ENCODE peak calls at places on chromosome 19, in nine cellular contexts. One of them, this sample, is unnamed.
A peak's percentile ranks its signal among the peaks of the same experiment; 100 is the strongest.

GRCh38 chr19:7216373-7216902 is 77.8 kb downstream of the INSR start:
- DNase-seq in fibroblast of mammary gland: no peak
- DNase-seq in lower leg skin: no peak
- DNase-seq in hepatocyte: no peak
- DNase-seq in stimulated activated CD4-positive, alpha-beta T cell treated with anti-CD3 and anti-CD28 coated beads, Interleukin-2, amount 100 ng/mL, for 48 hours: peak; percentile 22
- DNase-seq in neuronal stem cell: no peak
- DNase-seq in NCI-H1694 treated with DMSO at 0.1 percent for 48 hours: no peak
- DNase-seq in coronary artery: no peak
- DNase-seq in germinal center: no peak
- DNase-seq in this sample: no peak

GRCh38 chr19:46713781-46714522 is 3.0 kb downstream of the PRKD2 start:
- DNase-seq in fibroblast of mammary gland: peak; percentile 70
- DNase-seq in neuronal stem cell: no peak
- DNase-seq in NCI-H1694 treated with DMSO at 0.1 percent for 48 hours: no peak
- DNase-seq in stimulated activated CD4-positive, alpha-beta T cell treated with anti-CD3 and anti-CD28 coated beads, Interleukin-2, amount 100 ng/mL, for 48 hours: no peak
- DNase-seq in germinal center: peak; percentile 73
- DNase-seq in coronary artery: peak; percentile 91
- DNase-seq in hepatocyte: peak; percentile 92
- DNase-seq in lower leg skin: peak; percentile 98
- DNase-seq in this sample: no peak

GRCh38 chr19:7004313-7004931 is 16.8 kb downstream of the MBD3L2B start:
- DNase-seq in germinal center: no peak
- DNase-seq in NCI-H1694 treated with DMSO at 0.1 percent for 48 hours: no peak
- DNase-seq in neuronal stem cell: no peak
- DNase-seq in hepatocyte: peak; percentile 59
- DNase-seq in lower leg skin: no peak
- DNase-seq in stimulated activated CD4-positive, alpha-beta T cell treated with anti-CD3 and anti-CD28 coated beads, Interleukin-2, amount 100 ng/mL, for 48 hours: no peak
- DNase-seq in coronary artery: no peak
- DNase-seq in fibroblast of mammary gland: peak; percentile 33
- DNase-seq in this sample: no peak

GRCh38 chr19:30648321-30648720 is 276.1 kb downstream of the ZNF536 start:
- DNase-seq in lower leg skin: peak; percentile 59
- DNase-seq in coronary artery: peak; percentile 43
- DNase-seq in hepatocyte: no peak
- DNase-seq in germinal center: no peak
- DNase-seq in fibroblast of mammary gland: no peak
- DNase-seq in stimulated activated CD4-positive, alpha-beta T cell treated with anti-CD3 and anti-CD28 coated beads, Interleukin-2, amount 100 ng/mL, for 48 hours: no peak
- DNase-seq in neuronal stem cell: no peak
- DNase-seq in NCI-H1694 treated with DMSO at 0.1 percent for 48 hours: no peak
- DNase-seq in this sample: no peak

GRCh38 chr19:9850235-9850959 is 15.3 kb downstream of the PIN1 start:
- DNase-seq in fibroblast of mammary gland: no peak
- DNase-seq in lower leg skin: no peak
- DNase-seq in hepatocyte: no peak
- DNase-seq in coronary artery: no peak
- DNase-seq in neuronal stem cell: no peak
- DNase-seq in stimulated activated CD4-positive, alpha-beta T cell treated with anti-CD3 and anti-CD28 coated beads, Interleukin-2, amount 100 ng/mL, for 48 hours: no peak
- DNase-seq in germinal center: no peak
- DNase-seq in NCI-H1694 treated with DMSO at 0.1 percent for 48 hours: peak; percentile 85
- DNase-seq in this sample: no peak

GRCh38 chr19:1855040-1855827 is 7.0 kb upstream of the REXO1 start:
- DNase-seq in neuronal stem cell: peak; percentile 77
- DNase-seq in coronary artery: peak; percentile 89
- DNase-seq in stimulated activated CD4-positive, alpha-beta T cell treated with anti-CD3 and anti-CD28 coated beads, Interleukin-2, amount 100 ng/mL, for 48 hours: peak; percentile 75
- DNase-seq in NCI-H1694 treated with DMSO at 0.1 percent for 48 hours: peak; percentile 80
- DNase-seq in lower leg skin: peak; percentile 98
- DNase-seq in germinal center: peak; percentile 86
- DNase-seq in fibroblast of mammary gland: peak; percentile 65
- DNase-seq in hepatocyte: peak; percentile 89
- DNase-seq in this sample: no peak

GRCh38 chr19:12974301-12975220 is 5.2 kb downstream of the DAND5 start:
- DNase-seq in coronary artery: no peak
- DNase-seq in neuronal stem cell: no peak
- DNase-seq in germinal center: no peak
- DNase-seq in fibroblast of mammary gland: no peak
- DNase-seq in hepatocyte: no peak
- DNase-seq in stimulated activated CD4-positive, alpha-beta T cell treated with anti-CD3 and anti-CD28 coated beads, Interleukin-2, amount 100 ng/mL, for 48 hours: no peak
- DNase-seq in lower leg skin: no peak
- DNase-seq in NCI-H1694 treated with DMSO at 0.1 percent for 48 hours: peak; percentile 72
- DNase-seq in this sample: no peak

GRCh38 chr19:20103091-20103501 is 25.3 kb downstream of the ZNF90 start:
- DNase-seq in stimulated activated CD4-positive, alpha-beta T cell treated with anti-CD3 and anti-CD28 coated beads, Interleukin-2, amount 100 ng/mL, for 48 hours: no peak
- DNase-seq in lower leg skin: no peak
- DNase-seq in fibroblast of mammary gland: no peak
- DNase-seq in coronary artery: no peak
- DNase-seq in hepatocyte: no peak
- DNase-seq in NCI-H1694 treated with DMSO at 0.1 percent for 48 hours: no peak
- DNase-seq in neuronal stem cell: no peak
- DNase-seq in germinal center: no peak
- DNase-seq in this sample: no peak

GRCh38 chr19:35977446-35978222 is 17.4 kb upstream of the SDHAF1 start:
- DNase-seq in lower leg skin: no peak
- DNase-seq in NCI-H1694 treated with DMSO at 0.1 percent for 48 hours: peak; percentile 96
- DNase-seq in stimulated activated CD4-positive, alpha-beta T cell treated with anti-CD3 and anti-CD28 coated beads, Interleukin-2, amount 100 ng/mL, for 48 hours: peak; percentile 10
- DNase-seq in fibroblast of mammary gland: no peak
- DNase-seq in coronary artery: no peak
- DNase-seq in germinal center: peak; percentile 69
- DNase-seq in neuronal stem cell: no peak
- DNase-seq in hepatocyte: no peak
- DNase-seq in this sample: no peak

GRCh38 chr19:33535176-33535575 is 13.6 kb upstream of the PEPD start:
- DNase-seq in germinal center: no peak
- DNase-seq in lower leg skin: no peak
- DNase-seq in neuronal stem cell: no peak
- DNase-seq in NCI-H1694 treated with DMSO at 0.1 percent for 48 hours: no peak
- DNase-seq in fibroblast of mammary gland: peak; percentile 53
- DNase-seq in coronary artery: no peak
- DNase-seq in stimulated activated CD4-positive, alpha-beta T cell treated with anti-CD3 and anti-CD28 coated beads, Interleukin-2, amount 100 ng/mL, for 48 hours: no peak
- DNase-seq in hepatocyte: no peak
- DNase-seq in this sample: no peak

GRCh38 chr19:2574971-2575630 is 99.2 kb downstream of the GADD45B start:
- DNase-seq in neuronal stem cell: no peak
- DNase-seq in lower leg skin: peak; percentile 80
- DNase-seq in coronary artery: peak; percentile 70
- DNase-seq in fibroblast of mammary gland: no peak
- DNase-seq in stimulated activated CD4-positive, alpha-beta T cell treated with anti-CD3 and anti-CD28 coated beads, Interleukin-2, amount 100 ng/mL, for 48 hours: no peak
- DNase-seq in hepatocyte: no peak
- DNase-seq in germinal center: no peak
- DNase-seq in NCI-H1694 treated with DMSO at 0.1 percent for 48 hours: no peak
- DNase-seq in this sample: no peak

GRCh38 chr19:14476663-14477401 is 1.7 kb upstream of the PTGER1 start:
- DNase-seq in hepatocyte: peak; percentile 66
- DNase-seq in stimulated activated CD4-positive, alpha-beta T cell treated with anti-CD3 and anti-CD28 coated beads, Interleukin-2, amount 100 ng/mL, for 48 hours: no peak
- DNase-seq in neuronal stem cell: no peak
- DNase-seq in coronary artery: no peak
- DNase-seq in germinal center: no peak
- DNase-seq in NCI-H1694 treated with DMSO at 0.1 percent for 48 hours: no peak
- DNase-seq in fibroblast of mammary gland: peak; percentile 89
- DNase-seq in lower leg skin: no peak
- DNase-seq in this sample: no peak

GRCh38 chr19:33236696-33237390 is 11.2 kb upstream of the SLC7A10 start:
- DNase-seq in hepatocyte: no peak
- DNase-seq in germinal center: no peak
- DNase-seq in coronary artery: no peak
- DNase-seq in fibroblast of mammary gland: no peak
- DNase-seq in NCI-H1694 treated with DMSO at 0.1 percent for 48 hours: no peak
- DNase-seq in stimulated activated CD4-positive, alpha-beta T cell treated with anti-CD3 and anti-CD28 coated beads, Interleukin-2, amount 100 ng/mL, for 48 hours: no peak
- DNase-seq in lower leg skin: no peak
- DNase-seq in neuronal stem cell: no peak
- DNase-seq in this sample: no peak

GRCh38 chr19:1076951-1077350 is 10.0 kb downstream of the ARHGAP45 start:
- DNase-seq in fibroblast of mammary gland: no peak
- DNase-seq in germinal center: peak; percentile 87
- DNase-seq in coronary artery: no peak
- DNase-seq in lower leg skin: peak; percentile 94
- DNase-seq in neuronal stem cell: no peak
- DNase-seq in stimulated activated CD4-positive, alpha-beta T cell treated with anti-CD3 and anti-CD28 coated beads, Interleukin-2, amount 100 ng/mL, for 48 hours: peak; percentile 78
- DNase-seq in NCI-H1694 treated with DMSO at 0.1 percent for 48 hours: peak; percentile 38
- DNase-seq in hepatocyte: no peak
- DNase-seq in this sample: no peak

GRCh38 chr19:751501-752341 is 809 bp downstream of the MISP start:
- DNase-seq in stimulated activated CD4-positive, alpha-beta T cell treated with anti-CD3 and anti-CD28 coated beads, Interleukin-2, amount 100 ng/mL, for 48 hours: no peak
- DNase-seq in germinal center: no peak
- DNase-seq in coronary artery: no peak
- DNase-seq in lower leg skin: no peak
- DNase-seq in NCI-H1694 treated with DMSO at 0.1 percent for 48 hours: no peak
- DNase-seq in fibroblast of mammary gland: peak; percentile 87
- DNase-seq in hepatocyte: peak; percentile 89
- DNase-seq in neuronal stem cell: no peak
- DNase-seq in this sample: no peak

GRCh38 chr19:35389192-35389861 is 18.5 kb downstream of the GPR42 start:
- DNase-seq in NCI-H1694 treated with DMSO at 0.1 percent for 48 hours: no peak
- DNase-seq in neuronal stem cell: no peak
- DNase-seq in coronary artery: no peak
- DNase-seq in hepatocyte: no peak
- DNase-seq in fibroblast of mammary gland: no peak
- DNase-seq in germinal center: no peak
- DNase-seq in lower leg skin: peak; percentile 56
- DNase-seq in stimulated activated CD4-positive, alpha-beta T cell treated with anti-CD3 and anti-CD28 coated beads, Interleukin-2, amount 100 ng/mL, for 48 hours: no peak
- DNase-seq in this sample: no peak

GRCh38 chr19:36916991-36917390 is 859 bp downstream of the ZNF568 start:
- DNase-seq in hepatocyte: no peak
- DNase-seq in neuronal stem cell: peak; percentile 0
- DNase-seq in NCI-H1694 treated with DMSO at 0.1 percent for 48 hours: no peak
- DNase-seq in stimulated activated CD4-positive, alpha-beta T cell treated with anti-CD3 and anti-CD28 coated beads, Interleukin-2, amount 100 ng/mL, for 48 hours: no peak
- DNase-seq in fibroblast of mammary gland: peak; percentile 72
- DNase-seq in coronary artery: no peak
- DNase-seq in germinal center: no peak
- DNase-seq in lower leg skin: no peak
- DNase-seq in this sample: no peak

GRCh38 chr19:3867971-3868769 is 668 bp downstream of the ZFR2 start:
- DNase-seq in fibroblast of mammary gland: no peak
- DNase-seq in hepatocyte: no peak
- DNase-seq in NCI-H1694 treated with DMSO at 0.1 percent for 48 hours: no peak
- DNase-seq in germinal center: no peak
- DNase-seq in coronary artery: no peak
- DNase-seq in stimulated activated CD4-positive, alpha-beta T cell treated with anti-CD3 and anti-CD28 coated beads, Interleukin-2, amount 100 ng/mL, for 48 hours: no peak
- DNase-seq in neuronal stem cell: no peak
- DNase-seq in lower leg skin: no peak
- DNase-seq in this sample: no peak

GRCh38 chr19:48726573-48726972 is 7.0 kb upstream of the MAMSTR start:
- DNase-seq in fibroblast of mammary gland: no peak
- DNase-seq in stimulated activated CD4-positive, alpha-beta T cell treated with anti-CD3 and anti-CD28 coated beads, Interleukin-2, amount 100 ng/mL, for 48 hours: no peak
- DNase-seq in hepatocyte: no peak
- DNase-seq in NCI-H1694 treated with DMSO at 0.1 percent for 48 hours: no peak
- DNase-seq in coronary artery: no peak
- DNase-seq in neuronal stem cell: no peak
- DNase-seq in germinal center: peak; percentile 72
- DNase-seq in lower leg skin: no peak
- DNase-seq in this sample: no peak

GRCh38 chr19:45162464-45163143 is 1.8 kb upstream of the NKPD1 start:
- DNase-seq in coronary artery: no peak
- DNase-seq in neuronal stem cell: no peak
- DNase-seq in NCI-H1694 treated with DMSO at 0.1 percent for 48 hours: peak; percentile 64
- DNase-seq in lower leg skin: peak; percentile 90
- DNase-seq in hepatocyte: no peak
- DNase-seq in fibroblast of mammary gland: no peak
- DNase-seq in germinal center: no peak
- DNase-seq in stimulated activated CD4-positive, alpha-beta T cell treated with anti-CD3 and anti-CD28 coated beads, Interleukin-2, amount 100 ng/mL, for 48 hours: no peak
- DNase-seq in this sample: no peak

GRCh38 chr19:50500753-50501151 is 10.2 kb downstream of the JOSD2 start:
- DNase-seq in hepatocyte: no peak
- DNase-seq in NCI-H1694 treated with DMSO at 0.1 percent for 48 hours: no peak
- DNase-seq in neuronal stem cell: no peak
- DNase-seq in lower leg skin: no peak
- DNase-seq in coronary artery: no peak
- DNase-seq in fibroblast of mammary gland: no peak
- DNase-seq in germinal center: no peak
- DNase-seq in stimulated activated CD4-positive, alpha-beta T cell treated with anti-CD3 and anti-CD28 coated beads, Interleukin-2, amount 100 ng/mL, for 48 hours: no peak
- DNase-seq in this sample: no peak

GRCh38 chr19:49861541-49862410 is 5.6 kb downstream of the PNKP start:
- DNase-seq in stimulated activated CD4-positive, alpha-beta T cell treated with anti-CD3 and anti-CD28 coated beads, Interleukin-2, amount 100 ng/mL, for 48 hours: no peak
- DNase-seq in lower leg skin: no peak
- DNase-seq in germinal center: no peak
- DNase-seq in fibroblast of mammary gland: no peak
- DNase-seq in neuronal stem cell: no peak
- DNase-seq in hepatocyte: no peak
- DNase-seq in NCI-H1694 treated with DMSO at 0.1 percent for 48 hours: no peak
- DNase-seq in coronary artery: no peak
- DNase-seq in this sample: no peak